ENCODE peak calls at places on chromosomes 1 and 21, in six cellular contexts. P is naive thymus-derived CD4-positive, alpha-beta T cell; Q is right lobe of liver; L is effector memory CD4-positive, alpha-beta T cell; U is CD8-positive, alpha-beta T cell; X is suprapubic skin. J is an unnamed sample. For H3K4me1, the result is how much of the 10 kb centered on the place peaks cover.

GRCh38 chr1:56824956-56825355 is 5.8 kb upstream of the FYB2 start:
- DNase-seq in Q (no peak), X (no peak), L (no peak), U (no peak), P (no peak), J (no peak)

GRCh38 chr1:181152892-181153633 is 64.6 kb downstream of the IER5 start:
- DNase-seq in P (no peak), Q (peak), L (no peak), U (no peak), X (peak), J (no peak)

GRCh38 chr1:5227114-5227513 is 572.7 kb downstream of the AJAP1 start:
- DNase-seq in U (no peak), Q (no peak), P (no peak), L (no peak), X (no peak), J (no peak)

GRCh38 chr1:4010811-4011605 is 110.9 kb upstream of the C1orf174 start:
- DNase-seq in Q (no peak), L (no peak), X (peak), P (no peak), U (no peak), J (no peak)

GRCh38 chr21:43761886-43762285 is 14.2 kb downstream of the CSTB start:
- DNase-seq in Q (no peak), X (no peak), L (no peak), P (no peak), U (no peak), J (no peak)

GRCh38 chr1:209375681-209376360 is 207.7 kb upstream of the CAMK1G start:
- DNase-seq in P (no peak), X (no peak), Q (no peak), U (no peak), L (no peak), J (no peak)

GRCh38 chr21:37159053-37159776 is 86.2 kb downstream of the TTC3 start:
- DNase-seq in X (no peak), P (no peak), U (no peak), L (no peak), Q (no peak), J (no peak)

GRCh38 chr1:44112486-44112885 is 6.1 kb upstream of the KLF17 start:
- DNase-seq in U (no peak), L (no peak), X (no peak), P (no peak), Q (no peak), J (no peak)

GRCh38 chr21:46096997-46097825 is 701 bp upstream of the COL6A2 start:
- DNase-seq in U (no peak), P (no peak), X (no peak), Q (peak), L (no peak), J (no peak)

GRCh38 chr1:175254190-175254589 is 61.6 kb upstream of the KIAA0040 start:
- DNase-seq in L (no peak), Q (no peak), P (no peak), U (no peak), X (no peak), J (no peak)

GRCh38 chr1:147238053-147238902 is 4.2 kb upstream of the CHD1L start:
- DNase-seq in Q (no peak), P (no peak), U (no peak), L (no peak), X (no peak), J (no peak)

GRCh38 chr1:9224664-9225410 is 9.7 kb upstream of the H6PD start:
- DNase-seq in U (no peak), L (no peak), P (no peak), Q (no peak), X (no peak), J (no peak)

GRCh38 chr1:230824571-230825060 is 43.7 kb downstream of the C1orf198 start:
- DNase-seq in L (no peak), Q (no peak), X (no peak), U (no peak), P (no peak), J (no peak)

GRCh38 chr1:59446257-59446901 is 149.5 kb downstream of the FGGY start:
- DNase-seq in X (no peak), L (no peak), Q (no peak), U (no peak), P (no peak), J (no peak)

GRCh38 chr1:185404864-185405568 is 88.0 kb upstream of the IVNS1ABP start:
- DNase-seq in P (no peak), Q (no peak), U (no peak), X (no peak), L (no peak), J (no peak)

GRCh38 chr1:18681423-18681835 is 50.8 kb downstream of the PAX7 start:
- DNase-seq in X (no peak), Q (no peak), P (peak), L (no peak), U (peak), J (no peak)

GRCh38 chr1:179366093-179366800 is 476 bp downstream of the AXDND1 start:
- DNase-seq in U (no peak), Q (no peak), L (no peak), P (no peak), X (no peak), J (no peak)

GRCh38 chr1:20602851-20603450 is 14.1 kb downstream of the CDA start:
- DNase-seq in L (no peak), Q (no peak), P (no peak), U (no peak), X (no peak), J (no peak)

GRCh38 chr1:150970818-150971582 is 3.6 kb downstream of the CERS2 start:
- DNase-seq in P (no peak), L (no peak), X (peak), Q (peak), U (no peak), J (no peak)

GRCh38 chr1:183126528-183126927 is 59.5 kb upstream of the LAMC2 start:
- DNase-seq in P (no peak), U (no peak), L (no peak), X (no peak), Q (no peak), J (no peak)

GRCh38 chr1:82485591-82486369 is 685.0 kb downstream of the ADGRL2 start:
- DNase-seq in L (no peak), U (no peak), Q (no peak), P (no peak), X (no peak), J (no peak)

GRCh38 chr1:43789604-43790288 is 82.4 kb downstream of the ST3GAL3 start:
- DNase-seq in U (no peak), P (peak), L (no peak), Q (no peak), X (no peak), J (no peak)

GRCh38 chr1:236815941-236816340 is 20.8 kb downstream of the MTR start:
- DNase-seq in P (no peak), X (no peak), L (no peak), Q (no peak), U (no peak), J (no peak)

GRCh38 chr1:206833741-206834140 is 31.7 kb upstream of the IL20 start:
- DNase-seq in P (no peak), Q (no peak), L (no peak), X (no peak), U (no peak), J (no peak)

GRCh38 chr1:148315081-148315811 is 163.2 kb upstream of the NBPF11 start:
- DNase-seq in Q (no peak), L (no peak), P (no peak), X (no peak), U (no peak), J (no peak)

GRCh38 chr1:164613176-164613575 is 54.2 kb downstream of the PBX1 start:
- DNase-seq in X (no peak), U (no peak), P (no peak), Q (no peak), L (no peak), J (no peak)

GRCh38 chr1:41689596-41689995 is 205.1 kb upstream of the EDN2 start:
- DNase-seq in U (no peak), Q (no peak), L (no peak), P (no peak), X (no peak), J (no peak)

GRCh38 chr21:22791986-22792560 is 1793.9 kb downstream of the NCAM2 start:
- DNase-seq in U (peak), L (no peak), X (no peak), P (peak), Q (no peak), J (no peak)

GRCh38 chr1:235054961-235055360 is 73.7 kb downstream of the TOMM20 start:
- DNase-seq in X (no peak), P (no peak), L (no peak), Q (no peak), U (no peak), J (no peak)

GRCh38 chr21:15521644-15522001 is 208.2 kb upstream of the USP25 start:
- DNase-seq in L (no peak), U (no peak), X (no peak), P (no peak), Q (no peak), J (no peak)

GRCh38 chr1:35605882-35606182 is 32.7 kb downstream of the TFAP2E start:
- DNase-seq in Q (no peak), L (no peak), P (no peak), X (no peak), U (no peak), J (no peak)

GRCh38 chr1:85347908-85348307 is 71.5 kb upstream of the BCL10 start:
- DNase-seq in P (no peak), U (no peak), X (no peak), Q (no peak), L (no peak), J (no peak)

GRCh38 chr1:55713516-55713915 is 498.4 kb upstream of the USP24 start:
- DNase-seq in Q (no peak), X (no peak), U (no peak), P (no peak), L (no peak), J (no peak)

GRCh38 chr1:22386774-22387173 is 64.9 kb upstream of the ZBTB40 start:
- DNase-seq in P (no peak), Q (no peak), U (no peak), L (no peak), X (no peak), J (no peak)
- H3K4me1 ChIP-seq in P (under half), Q (under half), U (under half), L (under half), X (under half), J (under half)

DNA sequence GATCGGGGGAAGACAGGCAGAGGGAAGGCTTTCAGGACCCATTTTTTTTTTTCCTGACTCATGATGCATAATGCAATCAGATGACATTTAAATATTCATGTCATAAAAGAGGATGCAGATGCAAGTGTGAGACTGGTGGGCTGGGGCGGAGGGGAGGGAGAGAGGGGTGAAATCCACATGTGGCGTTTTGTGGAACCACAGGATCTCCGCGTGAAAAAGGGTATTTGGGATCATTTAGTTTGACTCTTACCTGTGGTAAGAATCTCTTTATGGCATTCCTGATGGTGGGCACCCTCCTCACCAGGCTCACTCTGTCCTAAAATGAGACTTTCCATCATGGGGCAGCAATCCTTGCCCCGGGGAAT is 249.3 kb upstream of the CSF3R start:
- DNase-seq in U (no peak), X (no peak), P (no peak), L (no peak), Q (no peak), J (no peak)
- H3K4me1 ChIP-seq in U (under half), X (under half), P (under half), L (under half), Q (under half), J (under half)

DNA sequence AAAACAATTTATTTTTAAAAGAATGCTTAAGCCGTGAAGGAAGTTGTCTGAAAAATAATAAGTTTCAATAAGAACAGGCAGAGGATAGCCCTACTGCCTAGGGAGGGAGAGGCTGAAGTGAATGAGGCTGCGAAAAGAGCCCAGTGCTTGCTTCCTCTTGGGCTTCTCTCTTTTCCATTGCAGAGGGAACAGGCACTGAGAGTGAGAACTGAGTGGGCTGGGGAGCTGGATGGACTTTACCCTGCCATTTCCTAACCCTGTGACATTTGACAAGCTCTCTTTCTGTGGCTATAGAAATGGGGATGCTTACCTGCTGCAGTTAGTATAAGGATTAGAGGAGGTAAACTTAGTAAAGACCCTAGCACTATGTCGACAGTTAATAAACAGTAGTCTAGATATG is 30.0 kb downstream of the TENT5C start:
- DNase-seq in Q (no peak), L (no peak), P (no peak), X (no peak), U (no peak), J (no peak)
- H3K4me1 ChIP-seq in Q (under half), L (under half), P (under half), X (under half), U (under half), J (under half)

DNA sequence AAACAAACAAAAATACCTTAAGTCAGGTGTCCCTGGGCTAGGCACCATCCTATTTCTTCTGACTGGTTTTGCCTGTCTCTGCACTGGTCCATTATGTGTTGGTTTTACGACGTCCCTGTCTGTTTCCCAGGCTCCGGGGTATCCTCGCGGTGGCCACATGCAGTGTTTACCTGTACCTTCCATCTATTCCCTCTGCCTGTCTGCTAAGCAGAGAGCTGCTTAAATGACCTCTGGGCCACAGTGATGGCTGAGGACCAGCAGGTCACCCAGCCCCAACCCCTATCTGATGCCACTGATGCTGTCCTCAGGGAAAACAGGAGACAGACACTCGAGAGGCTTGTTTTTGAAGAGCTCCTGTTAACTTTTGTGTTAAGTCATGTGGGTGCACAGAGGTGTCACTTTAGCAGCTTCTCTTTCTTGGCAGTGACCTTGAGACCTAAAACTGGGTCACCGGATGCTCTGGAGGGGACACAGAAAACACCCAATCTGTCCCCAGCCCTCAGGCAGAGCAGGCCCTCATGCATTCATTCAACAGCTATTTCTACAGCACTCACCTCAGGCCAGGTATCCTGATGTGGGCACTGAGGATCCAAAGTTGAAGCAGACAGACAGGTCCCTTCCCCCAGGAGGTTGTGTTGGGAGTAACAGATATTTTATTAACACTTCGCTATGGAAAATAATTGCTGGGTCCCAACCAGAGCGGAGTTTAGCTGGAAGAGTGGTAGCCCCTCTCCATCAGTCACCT is 4.4 kb upstream of the EFHD2 start:
- DNase-seq in P (no peak), L (no peak), X (no peak), Q (no peak), U (no peak), J (no peak)
- H3K4me1 ChIP-seq in P (under half), L (under half), X (under half), Q (under half), U (under half), J (under half)

J was measured in CD8-positive, alpha-beta memory T cell.